ENCODE peak calls at places on chromosomes 1 and 21, in eight cellular contexts. One of them, this sample, is unnamed.

GRCh38 chr21:30340714-30341573 is 3.5 kb upstream of the KRTAP27-1 start:
- DNase-seq in erythroblast: peak; percentile 6
- DNase-seq in stimulated activated CD4-positive, alpha-beta T cell treated with anti-CD3 and anti-CD28 coated beads, Interleukin-12 subunit alpha, Interleukin-12 subunit beta, amount 100 ng/mL, for 24 hours: peak; percentile 28
- DNase-seq in AG09319: no peak
- DNase-seq in posterior vena cava: no peak
- DNase-seq in kidney: no peak
- DNase-seq in effector memory CD4-positive, alpha-beta T cell: no peak
- DNase-seq in non-pigmented ciliary epithelial cell: no peak
- DNase-seq in this sample: no peak

GRCh38 chr1:160726498-160727391 is 12.3 kb upstream of the SLAMF7 start:
- DNase-seq in erythroblast: peak; percentile 79
- DNase-seq in non-pigmented ciliary epithelial cell: peak; percentile 27
- DNase-seq in AG09319: peak; percentile 11
- DNase-seq in effector memory CD4-positive, alpha-beta T cell: no peak
- DNase-seq in kidney: no peak
- DNase-seq in posterior vena cava: no peak
- DNase-seq in stimulated activated CD4-positive, alpha-beta T cell treated with anti-CD3 and anti-CD28 coated beads, Interleukin-12 subunit alpha, Interleukin-12 subunit beta, amount 100 ng/mL, for 24 hours: peak; percentile 43
- DNase-seq in this sample: peak; percentile 13

GRCh38 chr1:225474439-225474985 is 46.7 kb upstream of the LBR start:
- DNase-seq in non-pigmented ciliary epithelial cell: no peak
- DNase-seq in kidney: peak; percentile 54
- DNase-seq in stimulated activated CD4-positive, alpha-beta T cell treated with anti-CD3 and anti-CD28 coated beads, Interleukin-12 subunit alpha, Interleukin-12 subunit beta, amount 100 ng/mL, for 24 hours: no peak
- DNase-seq in effector memory CD4-positive, alpha-beta T cell: no peak
- DNase-seq in AG09319: no peak
- DNase-seq in erythroblast: no peak
- DNase-seq in posterior vena cava: no peak
- DNase-seq in this sample: no peak

GRCh38 chr1:229237320-229237719 is 33.6 kb upstream of the RAB4A start:
- DNase-seq in effector memory CD4-positive, alpha-beta T cell: no peak
- DNase-seq in erythroblast: no peak
- DNase-seq in kidney: no peak
- DNase-seq in stimulated activated CD4-positive, alpha-beta T cell treated with anti-CD3 and anti-CD28 coated beads, Interleukin-12 subunit alpha, Interleukin-12 subunit beta, amount 100 ng/mL, for 24 hours: no peak
- DNase-seq in non-pigmented ciliary epithelial cell: no peak
- DNase-seq in posterior vena cava: no peak
- DNase-seq in AG09319: no peak
- DNase-seq in this sample: no peak

GRCh38 chr21:45248301-45248892 is 39.3 kb downstream of the POFUT2 start:
- DNase-seq in effector memory CD4-positive, alpha-beta T cell: no peak
- DNase-seq in erythroblast: no peak
- DNase-seq in AG09319: no peak
- DNase-seq in posterior vena cava: no peak
- DNase-seq in kidney: no peak
- DNase-seq in stimulated activated CD4-positive, alpha-beta T cell treated with anti-CD3 and anti-CD28 coated beads, Interleukin-12 subunit alpha, Interleukin-12 subunit beta, amount 100 ng/mL, for 24 hours: no peak
- DNase-seq in non-pigmented ciliary epithelial cell: no peak
- DNase-seq in this sample: no peak

GRCh38 chr1:11157867-11158266 is 31.3 kb upstream of the ANGPTL7 start:
- DNase-seq in non-pigmented ciliary epithelial cell: no peak
- DNase-seq in effector memory CD4-positive, alpha-beta T cell: no peak
- DNase-seq in kidney: no peak
- DNase-seq in AG09319: peak; percentile 65
- DNase-seq in stimulated activated CD4-positive, alpha-beta T cell treated with anti-CD3 and anti-CD28 coated beads, Interleukin-12 subunit alpha, Interleukin-12 subunit beta, amount 100 ng/mL, for 24 hours: no peak
- DNase-seq in posterior vena cava: no peak
- DNase-seq in erythroblast: no peak
- DNase-seq in this sample: peak; percentile 41

GRCh38 chr21:27534211-27534610 is 567.3 kb upstream of the ADAMTS5 start:
- DNase-seq in effector memory CD4-positive, alpha-beta T cell: no peak
- DNase-seq in erythroblast: no peak
- DNase-seq in non-pigmented ciliary epithelial cell: no peak
- DNase-seq in posterior vena cava: no peak
- DNase-seq in stimulated activated CD4-positive, alpha-beta T cell treated with anti-CD3 and anti-CD28 coated beads, Interleukin-12 subunit alpha, Interleukin-12 subunit beta, amount 100 ng/mL, for 24 hours: no peak
- DNase-seq in kidney: no peak
- DNase-seq in AG09319: no peak
- DNase-seq in this sample: no peak

GRCh38 chr1:172530000-172530399 is 3.0 kb upstream of the SUCO start:
- DNase-seq in effector memory CD4-positive, alpha-beta T cell: no peak
- DNase-seq in erythroblast: peak; percentile 81
- DNase-seq in stimulated activated CD4-positive, alpha-beta T cell treated with anti-CD3 and anti-CD28 coated beads, Interleukin-12 subunit alpha, Interleukin-12 subunit beta, amount 100 ng/mL, for 24 hours: no peak
- DNase-seq in non-pigmented ciliary epithelial cell: no peak
- DNase-seq in posterior vena cava: no peak
- DNase-seq in AG09319: no peak
- DNase-seq in kidney: no peak
- DNase-seq in this sample: no peak

GRCh38 chr1:15765495-15766194 is 7.0 kb downstream of the FBLIM1 start:
- DNase-seq in effector memory CD4-positive, alpha-beta T cell: no peak
- DNase-seq in posterior vena cava: no peak
- DNase-seq in kidney: no peak
- DNase-seq in stimulated activated CD4-positive, alpha-beta T cell treated with anti-CD3 and anti-CD28 coated beads, Interleukin-12 subunit alpha, Interleukin-12 subunit beta, amount 100 ng/mL, for 24 hours: no peak
- DNase-seq in AG09319: peak; percentile 43
- DNase-seq in erythroblast: no peak
- DNase-seq in non-pigmented ciliary epithelial cell: no peak
- DNase-seq in this sample: no peak

GRCh38 chr21:42542196-42542595 is 28.5 kb downstream of the SLC37A1 start:
- DNase-seq in effector memory CD4-positive, alpha-beta T cell: no peak
- DNase-seq in erythroblast: no peak
- DNase-seq in kidney: no peak
- DNase-seq in AG09319: no peak
- DNase-seq in stimulated activated CD4-positive, alpha-beta T cell treated with anti-CD3 and anti-CD28 coated beads, Interleukin-12 subunit alpha, Interleukin-12 subunit beta, amount 100 ng/mL, for 24 hours: no peak
- DNase-seq in posterior vena cava: peak; percentile 42
- DNase-seq in non-pigmented ciliary epithelial cell: no peak
- DNase-seq in this sample: no peak

GRCh38 chr1:26696191-26696644 is 403 bp downstream of the ARID1A start:
- DNase-seq in effector memory CD4-positive, alpha-beta T cell: no peak
- DNase-seq in kidney: peak; percentile 84
- DNase-seq in non-pigmented ciliary epithelial cell: no peak
- DNase-seq in posterior vena cava: no peak
- DNase-seq in stimulated activated CD4-positive, alpha-beta T cell treated with anti-CD3 and anti-CD28 coated beads, Interleukin-12 subunit alpha, Interleukin-12 subunit beta, amount 100 ng/mL, for 24 hours: no peak
- DNase-seq in AG09319: no peak
- DNase-seq in erythroblast: no peak
- DNase-seq in this sample: no peak

GRCh38 chr1:11880911-11881748 is 22.4 kb upstream of the NPPB start:
- DNase-seq in stimulated activated CD4-positive, alpha-beta T cell treated with anti-CD3 and anti-CD28 coated beads, Interleukin-12 subunit alpha, Interleukin-12 subunit beta, amount 100 ng/mL, for 24 hours: no peak
- DNase-seq in effector memory CD4-positive, alpha-beta T cell: no peak
- DNase-seq in non-pigmented ciliary epithelial cell: no peak
- DNase-seq in posterior vena cava: no peak
- DNase-seq in erythroblast: no peak
- DNase-seq in kidney: peak; percentile 88
- DNase-seq in AG09319: no peak
- DNase-seq in this sample: no peak

GRCh38 chr1:234368320-234369032 is 4.8 kb upstream of the COA6 start:
- DNase-seq in erythroblast: no peak
- DNase-seq in posterior vena cava: no peak
- DNase-seq in kidney: no peak
- DNase-seq in AG09319: no peak
- DNase-seq in stimulated activated CD4-positive, alpha-beta T cell treated with anti-CD3 and anti-CD28 coated beads, Interleukin-12 subunit alpha, Interleukin-12 subunit beta, amount 100 ng/mL, for 24 hours: no peak
- DNase-seq in effector memory CD4-positive, alpha-beta T cell: no peak
- DNase-seq in non-pigmented ciliary epithelial cell: no peak
- DNase-seq in this sample: no peak

GRCh38 chr1:9506901-9507300 is 32.4 kb upstream of the SLC25A33 start:
- DNase-seq in posterior vena cava: no peak
- DNase-seq in stimulated activated CD4-positive, alpha-beta T cell treated with anti-CD3 and anti-CD28 coated beads, Interleukin-12 subunit alpha, Interleukin-12 subunit beta, amount 100 ng/mL, for 24 hours: no peak
- DNase-seq in AG09319: no peak
- DNase-seq in erythroblast: no peak
- DNase-seq in effector memory CD4-positive, alpha-beta T cell: no peak
- DNase-seq in kidney: no peak
- DNase-seq in non-pigmented ciliary epithelial cell: no peak
- DNase-seq in this sample: no peak

GRCh38 chr1:184870319-184870718 is 104.0 kb downstream of the NIBAN1 start:
- DNase-seq in kidney: no peak
- DNase-seq in erythroblast: no peak
- DNase-seq in effector memory CD4-positive, alpha-beta T cell: peak; percentile 13
- DNase-seq in AG09319: no peak
- DNase-seq in posterior vena cava: no peak
- DNase-seq in non-pigmented ciliary epithelial cell: no peak
- DNase-seq in stimulated activated CD4-positive, alpha-beta T cell treated with anti-CD3 and anti-CD28 coated beads, Interleukin-12 subunit alpha, Interleukin-12 subunit beta, amount 100 ng/mL, for 24 hours: no peak
- DNase-seq in this sample: no peak

GRCh38 chr1:151881479-151881878 is 27.8 kb downstream of the THEM4 start:
- DNase-seq in erythroblast: no peak
- DNase-seq in AG09319: no peak
- DNase-seq in kidney: no peak
- DNase-seq in effector memory CD4-positive, alpha-beta T cell: no peak
- DNase-seq in stimulated activated CD4-positive, alpha-beta T cell treated with anti-CD3 and anti-CD28 coated beads, Interleukin-12 subunit alpha, Interleukin-12 subunit beta, amount 100 ng/mL, for 24 hours: no peak
- DNase-seq in posterior vena cava: no peak
- DNase-seq in non-pigmented ciliary epithelial cell: no peak
- DNase-seq in this sample: no peak

GRCh38 chr1:94949681-94950661 is 23.1 kb upstream of the CNN3 start:
- DNase-seq in kidney: no peak
- DNase-seq in effector memory CD4-positive, alpha-beta T cell: no peak
- DNase-seq in non-pigmented ciliary epithelial cell: no peak
- DNase-seq in stimulated activated CD4-positive, alpha-beta T cell treated with anti-CD3 and anti-CD28 coated beads, Interleukin-12 subunit alpha, Interleukin-12 subunit beta, amount 100 ng/mL, for 24 hours: no peak
- DNase-seq in AG09319: no peak
- DNase-seq in erythroblast: no peak
- DNase-seq in posterior vena cava: no peak
- DNase-seq in this sample: no peak

GRCh38 chr1:211928993-211929637 is 98.6 kb upstream of the LPGAT1 start:
- DNase-seq in stimulated activated CD4-positive, alpha-beta T cell treated with anti-CD3 and anti-CD28 coated beads, Interleukin-12 subunit alpha, Interleukin-12 subunit beta, amount 100 ng/mL, for 24 hours: no peak
- DNase-seq in kidney: no peak
- DNase-seq in effector memory CD4-positive, alpha-beta T cell: no peak
- DNase-seq in non-pigmented ciliary epithelial cell: no peak
- DNase-seq in posterior vena cava: no peak
- DNase-seq in erythroblast: peak; percentile 80
- DNase-seq in AG09319: no peak
- DNase-seq in this sample: no peak

GRCh38 chr1:24909388-24909898 is 20.6 kb downstream of the RUNX3 start:
- DNase-seq in stimulated activated CD4-positive, alpha-beta T cell treated with anti-CD3 and anti-CD28 coated beads, Interleukin-12 subunit alpha, Interleukin-12 subunit beta, amount 100 ng/mL, for 24 hours: no peak
- DNase-seq in kidney: peak; percentile 67
- DNase-seq in erythroblast: no peak
- DNase-seq in effector memory CD4-positive, alpha-beta T cell: no peak
- DNase-seq in AG09319: no peak
- DNase-seq in posterior vena cava: peak; percentile 89
- DNase-seq in non-pigmented ciliary epithelial cell: no peak
- DNase-seq in this sample: peak; percentile 33

GRCh38 chr1:58331156-58331555 is 215.4 kb downstream of the OMA1 start:
- DNase-seq in effector memory CD4-positive, alpha-beta T cell: no peak
- DNase-seq in stimulated activated CD4-positive, alpha-beta T cell treated with anti-CD3 and anti-CD28 coated beads, Interleukin-12 subunit alpha, Interleukin-12 subunit beta, amount 100 ng/mL, for 24 hours: no peak
- DNase-seq in AG09319: no peak
- DNase-seq in erythroblast: no peak
- DNase-seq in posterior vena cava: no peak
- DNase-seq in kidney: no peak
- DNase-seq in non-pigmented ciliary epithelial cell: peak; percentile 35
- DNase-seq in this sample: no peak

GRCh38 chr1:5648410-5649165 is 343.6 kb downstream of the NPHP4 start:
- DNase-seq in kidney: no peak
- DNase-seq in non-pigmented ciliary epithelial cell: no peak
- DNase-seq in AG09319: no peak
- DNase-seq in posterior vena cava: no peak
- DNase-seq in effector memory CD4-positive, alpha-beta T cell: no peak
- DNase-seq in stimulated activated CD4-positive, alpha-beta T cell treated with anti-CD3 and anti-CD28 coated beads, Interleukin-12 subunit alpha, Interleukin-12 subunit beta, amount 100 ng/mL, for 24 hours: no peak
- DNase-seq in erythroblast: no peak
- DNase-seq in this sample: no peak

GRCh38 chr1:116033322-116033721 is 57.0 kb downstream of the SLC22A15 start:
- DNase-seq in posterior vena cava: no peak
- DNase-seq in erythroblast: no peak
- DNase-seq in AG09319: no peak
- DNase-seq in non-pigmented ciliary epithelial cell: no peak
- DNase-seq in effector memory CD4-positive, alpha-beta T cell: no peak
- DNase-seq in stimulated activated CD4-positive, alpha-beta T cell treated with anti-CD3 and anti-CD28 coated beads, Interleukin-12 subunit alpha, Interleukin-12 subunit beta, amount 100 ng/mL, for 24 hours: no peak
- DNase-seq in kidney: no peak
- DNase-seq in this sample: no peak

GRCh38 chr1:164602480-164603093 is 43.6 kb downstream of the PBX1 start:
- DNase-seq in effector memory CD4-positive, alpha-beta T cell: no peak
- DNase-seq in posterior vena cava: no peak
- DNase-seq in kidney: peak; percentile 85
- DNase-seq in AG09319: no peak
- DNase-seq in non-pigmented ciliary epithelial cell: no peak
- DNase-seq in stimulated activated CD4-positive, alpha-beta T cell treated with anti-CD3 and anti-CD28 coated beads, Interleukin-12 subunit alpha, Interleukin-12 subunit beta, amount 100 ng/mL, for 24 hours: no peak
- DNase-seq in erythroblast: no peak
- DNase-seq in this sample: no peak

GRCh38 chr1:152189657-152190442 is 30.8 kb upstream of the RPTN start:
- DNase-seq in kidney: no peak
- DNase-seq in non-pigmented ciliary epithelial cell: no peak
- DNase-seq in posterior vena cava: peak; percentile 80
- DNase-seq in stimulated activated CD4-positive, alpha-beta T cell treated with anti-CD3 and anti-CD28 coated beads, Interleukin-12 subunit alpha, Interleukin-12 subunit beta, amount 100 ng/mL, for 24 hours: peak; percentile 69
- DNase-seq in effector memory CD4-positive, alpha-beta T cell: peak; percentile 39
- DNase-seq in erythroblast: peak; percentile 54
- DNase-seq in AG09319: no peak
- DNase-seq in this sample: no peak

GRCh38 chr1:9537863-9538668 is 1.2 kb upstream of the SLC25A33 start:
- DNase-seq in posterior vena cava: no peak
- DNase-seq in kidney: peak; percentile 41
- DNase-seq in non-pigmented ciliary epithelial cell: no peak
- DNase-seq in stimulated activated CD4-positive, alpha-beta T cell treated with anti-CD3 and anti-CD28 coated beads, Interleukin-12 subunit alpha, Interleukin-12 subunit beta, amount 100 ng/mL, for 24 hours: no peak
- DNase-seq in effector memory CD4-positive, alpha-beta T cell: no peak
- DNase-seq in AG09319: no peak
- DNase-seq in erythroblast: no peak
- DNase-seq in this sample: no peak

GRCh38 chr1:54882483-54882882 is 4.5 kb downstream of the DHCR24 start:
- DNase-seq in non-pigmented ciliary epithelial cell: no peak
- DNase-seq in erythroblast: no peak
- DNase-seq in effector memory CD4-positive, alpha-beta T cell: no peak
- DNase-seq in posterior vena cava: no peak
- DNase-seq in stimulated activated CD4-positive, alpha-beta T cell treated with anti-CD3 and anti-CD28 coated beads, Interleukin-12 subunit alpha, Interleukin-12 subunit beta, amount 100 ng/mL, for 24 hours: no peak
- DNase-seq in kidney: no peak
- DNase-seq in AG09319: no peak
- DNase-seq in this sample: no peak

GRCh38 chr1:245715970-245716369 is 561.2 kb downstream of the KIF26B start:
- DNase-seq in non-pigmented ciliary epithelial cell: peak; percentile 65
- DNase-seq in stimulated activated CD4-positive, alpha-beta T cell treated with anti-CD3 and anti-CD28 coated beads, Interleukin-12 subunit alpha, Interleukin-12 subunit beta, amount 100 ng/mL, for 24 hours: no peak
- DNase-seq in erythroblast: no peak
- DNase-seq in AG09319: peak; percentile 32
- DNase-seq in effector memory CD4-positive, alpha-beta T cell: no peak
- DNase-seq in kidney: no peak
- DNase-seq in posterior vena cava: no peak
- DNase-seq in this sample: peak; percentile 73

GRCh38 chr1:41371630-41372599 is 10.7 kb downstream of the FOXO6 start:
- DNase-seq in non-pigmented ciliary epithelial cell: no peak
- DNase-seq in posterior vena cava: no peak
- DNase-seq in kidney: no peak
- DNase-seq in AG09319: no peak
- DNase-seq in erythroblast: no peak
- DNase-seq in stimulated activated CD4-positive, alpha-beta T cell treated with anti-CD3 and anti-CD28 coated beads, Interleukin-12 subunit alpha, Interleukin-12 subunit beta, amount 100 ng/mL, for 24 hours: no peak
- DNase-seq in effector memory CD4-positive, alpha-beta T cell: no peak
- DNase-seq in this sample: peak; percentile 39

This sample was measured in skeletal muscle cell.